ENCODE peak calls at places on chromosome 7, in ten cellular contexts. K is A673, T is gastrocnemius medialis, N is thoracic aorta, H is heart left ventricle, Y is SJCRH30, E is IMR-90, V is OCI-LY7, D is heart right ventricle, M is mucosa of descending colon. P is an unnamed sample. For H3K9me3 and H3K4me1, the result is how much of the 10 kb centered on the place peaks cover.

GRCh38 chr7:42380411-42380810 is 143.4 kb upstream of the GLI3 start:
- DNase-seq in V (no peak), Y (no peak), H (no peak), N (no peak), E (no peak), T (no peak), M (no peak), D (no peak), K (no peak), P (no peak)

GRCh38 chr7:148986737-148987009 is 41.6 kb downstream of the PDIA4 start:
- DNase-seq in N (no peak), V (no peak), M (no peak), T (no peak), D (no peak), H (no peak), E (no peak), Y (no peak), K (no peak), P (no peak)

GRCh38 chr7:50342616-50343114 is 38.1 kb downstream of the IKZF1 start:
- DNase-seq in E (no peak), M (no peak), H (no peak), D (no peak), Y (peak), T (peak), V (no peak), N (no peak), K (peak), P (no peak)

GRCh38 chr7:142819530-142819929 is 35.3 kb upstream of the EPHB6 start:
- DNase-seq in N (no peak), T (no peak), Y (no peak), E (no peak), H (no peak), V (no peak), K (no peak), D (no peak), M (no peak), P (no peak)

GRCh38 chr7:25095516-25096345 is 29.3 kb downstream of the CYCS start:
- DNase-seq in D (no peak), N (no peak), K (no peak), Y (no peak), E (no peak), V (no peak), H (no peak), T (no peak), M (no peak), P (peak)

GRCh38 chr7:75638607-75639070 is 100.1 kb downstream of the HIP1 start:
- DNase-seq in T (no peak), H (peak), M (peak), K (peak), Y (peak), N (no peak), D (peak), V (no peak), E (peak), P (peak)

GRCh38 chr7:37495574-37496184 is 47.0 kb upstream of the ELMO1 start:
- DNase-seq in T (no peak), Y (peak), N (no peak), K (peak), E (peak), M (peak), V (peak), H (no peak), D (no peak), P (peak)

GRCh38 chr7:18357691-18358090 is 137.9 kb upstream of the HDAC9 start:
- DNase-seq in E (peak), D (no peak), H (no peak), Y (no peak), N (no peak), K (peak), M (no peak), T (no peak), V (peak), P (no peak)

GRCh38 chr7:109699661-109700060 is 1130.0 kb downstream of the DNAJB9 start:
- DNase-seq in N (no peak), H (no peak), M (no peak), V (no peak), K (no peak), D (no peak), Y (no peak), T (no peak), E (no peak), P (no peak)

GRCh38 chr7:102284891-102285540 is 1.7 kb upstream of the SH2B2 start:
- DNase-seq in M (peak), E (no peak), D (peak), T (no peak), H (peak), K (no peak), N (no peak), V (peak), Y (peak), P (no peak)

GRCh38 chr7:158710651-158711102 is 6.1 kb upstream of the NCAPG2 start:
- DNase-seq in N (no peak), D (no peak), H (no peak), Y (no peak), T (no peak), E (peak), V (no peak), K (no peak), M (no peak), P (no peak)

GRCh38 chr7:128164955-128165670 is 76.0 kb upstream of the LEP start:
- DNase-seq in M (no peak), D (no peak), T (no peak), V (no peak), K (no peak), E (no peak), H (no peak), Y (no peak), N (no peak), P (no peak)

GRCh38 chr7:70881470-70881869 is 250.5 kb upstream of the GALNT17 start:
- DNase-seq in D (no peak), V (no peak), N (no peak), E (no peak), T (no peak), Y (no peak), K (peak), H (no peak), M (no peak), P (no peak)
- H3K9me3 ChIP-seq in D (under half), V (under half), N (under half), E (under half), T (under half), Y (under half), K (under half), H (under half), M (under half), P (under half)

GRCh38 chr7:2616387-2616966 is 15.3 kb upstream of the TTYH3 start:
- DNase-seq in V (no peak), Y (no peak), T (no peak), N (no peak), E (no peak), H (no peak), M (no peak), K (no peak), D (no peak), P (no peak)

GRCh38 chr7:2617710-2617975 is 14.1 kb upstream of the TTYH3 start:
- DNase-seq in N (no peak), E (no peak), V (no peak), H (no peak), T (no peak), D (no peak), K (no peak), M (no peak), Y (no peak), P (no peak)

GRCh38 chr7:2619120-2619519 is 12.7 kb upstream of the TTYH3 start:
- DNase-seq in K (no peak), T (no peak), H (no peak), E (peak), N (no peak), D (no peak), Y (no peak), M (no peak), V (no peak), P (no peak)

GRCh38 chr7:2614646-2615330 is 17.0 kb upstream of the TTYH3 start:
- DNase-seq in M (no peak), K (no peak), E (no peak), N (no peak), D (no peak), Y (peak), H (no peak), V (peak), T (no peak), P (no peak)

DNA sequence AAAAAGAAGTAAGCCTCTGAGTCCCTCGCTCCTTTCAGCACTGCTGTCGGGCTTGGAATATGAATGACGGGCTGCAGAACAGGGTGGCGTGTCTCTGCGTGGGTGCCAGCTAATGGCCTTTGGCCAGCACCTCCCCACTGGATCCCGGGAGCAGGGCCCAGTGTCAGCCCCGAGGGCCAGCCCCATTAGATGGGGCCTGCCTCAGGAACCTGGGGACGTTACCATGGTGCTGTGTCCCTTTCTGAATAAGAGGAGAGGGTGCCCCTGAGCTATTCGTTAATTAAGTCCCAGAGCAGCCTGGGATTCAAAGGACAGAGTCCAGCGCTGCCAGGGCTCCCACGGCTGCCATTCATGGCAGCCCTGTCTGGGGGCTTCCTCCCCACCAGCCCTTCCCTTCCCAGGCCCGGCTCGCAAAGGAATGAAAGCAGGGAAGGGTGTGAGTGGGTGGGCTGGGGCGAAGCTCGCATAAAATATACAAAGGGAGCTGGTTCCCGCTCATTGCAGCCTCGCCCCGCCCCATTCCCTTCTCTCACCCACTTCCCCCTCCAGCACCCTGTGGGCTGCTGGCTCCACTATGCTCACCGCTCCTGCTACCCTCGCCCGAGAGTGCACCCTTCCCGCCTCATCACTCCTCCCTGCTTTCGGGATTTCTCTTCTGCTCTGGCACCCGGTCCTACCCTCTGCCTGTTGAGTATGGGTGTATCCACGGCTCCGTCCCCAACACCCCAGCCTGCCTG is 14.6 kb upstream of the TTYH3 start:
- DNase-seq in V (no peak), T (no peak), M (no peak), Y (peak), K (no peak), N (no peak), H (no peak), D (no peak), E (no peak), P (no peak)
- H3K4me1 ChIP-seq in V (under half), T (under half), M (under half), Y (under half), K (under half), N (under half), H (under half), D (under half), E (under half), P (under half)

GRCh38 chr7:64872809-64873500 is 30.1 kb upstream of the ZNF273 start:
- DNase-seq in M (no peak), V (no peak), Y (no peak), D (no peak), T (no peak), H (no peak), K (no peak), N (no peak), E (no peak), P (no peak)

GRCh38 chr7:64872351-64872750 is 30.7 kb upstream of the ZNF273 start:
- DNase-seq in M (no peak), H (no peak), N (no peak), E (no peak), Y (no peak), D (no peak), V (no peak), T (no peak), K (no peak), P (no peak)

GRCh38 chr7:64874562-64875250 is 28.4 kb upstream of the ZNF273 start:
- DNase-seq in T (no peak), M (no peak), H (no peak), V (no peak), E (no peak), D (no peak), Y (no peak), K (no peak), N (no peak), P (no peak)

GRCh38 chr7:64874114-64874513 is 29.0 kb upstream of the ZNF273 start:
- DNase-seq in Y (peak), H (no peak), M (no peak), N (no peak), E (no peak), T (no peak), K (no peak), V (no peak), D (no peak), P (no peak)

GRCh38 chr7:64873517-64873916 is 29.6 kb upstream of the ZNF273 start:
- DNase-seq in N (no peak), T (no peak), Y (no peak), V (no peak), E (no peak), D (no peak), K (no peak), M (no peak), H (no peak), P (no peak)
- H3K9me3 ChIP-seq in N (under half), T (under half), Y (under half), V (under half), E (under half), D (under half), K (under half), M (under half), H (under half), P (under half)

GRCh38 chr7:115349635-115350034 is 427.7 kb downstream of the MDFIC start:
- DNase-seq in H (no peak), T (no peak), N (no peak), E (no peak), Y (no peak), D (no peak), K (no peak), M (no peak), V (no peak), P (no peak)
- H3K4me1 ChIP-seq in H (under half), T (under half), N (under half), E (under half), Y (under half), D (under half), K (under half), M (under half), V (under half), P (under half)

GRCh38 chr7:124800386-124800785 is 34.8 kb upstream of the GPR37 start:
- DNase-seq in E (no peak), N (no peak), T (no peak), H (no peak), K (no peak), Y (no peak), V (no peak), M (no peak), D (no peak), P (no peak)
- H3K9me3 ChIP-seq in E (under half), N (under half), T (under half), H (under half), K (under half), Y (under half), V (under half), M (under half), D (under half), P (under half)

GRCh38 chr7:151119055-151119415 is 32.8 kb downstream of the AGAP3 start:
- DNase-seq in K (no peak), T (no peak), D (no peak), V (no peak), H (no peak), N (no peak), E (no peak), M (no peak), Y (no peak), P (no peak)
- H3K4me1 ChIP-seq in K (under half), T (under half), D (under half), V (under half), H (under half), N (under half), E (under half), M (under half), Y (under half), P (under half)

GRCh38 chr7:56121440-56121839 is 5.2 kb upstream of the NUPR2 start:
- DNase-seq in M (no peak), T (no peak), D (no peak), Y (no peak), K (no peak), N (no peak), V (no peak), E (no peak), H (no peak), P (no peak)
- H3K9me3 ChIP-seq in M (under half), T (under half), D (under half), Y (under half), K (under half), N (under half), V (under half), E (under half), H (under half), P (under half)